ENCODE peak calls at places on chromosome 12, in eight cellular contexts. K is stomach; L is WERI-Rb-1; E is NCI-H2107; B is T-helper 17 cell; M is activated naive CD4-positive, alpha-beta T cell; G is KG1; O is GM12865. C is an unnamed sample.

GRCh38 chr12:97148941-97149559 is 242.0 kb downstream of the NEDD1 start:
- DNase-seq in K (peak), L (peak), E (peak), B (peak), M (no peak), G (peak), O (peak), C (peak)

GRCh38 chr12:52947738-52948423 is 1.0 kb upstream of the KRT18 start:
- DNase-seq in K (no peak), L (no peak), E (no peak), B (no peak), M (no peak), G (no peak), O (no peak), C (no peak)

GRCh38 chr12:103387385-103387784 is 108.4 kb downstream of the C12orf42 start:
- DNase-seq in K (no peak), L (no peak), E (peak), B (no peak), M (no peak), G (no peak), O (no peak), C (no peak)

GRCh38 chr12:116210131-116210530 is 67.4 kb downstream of the MED13L start:
- DNase-seq in K (no peak), L (no peak), E (no peak), B (no peak), M (no peak), G (no peak), O (no peak), C (no peak)

GRCh38 chr12:57887631-57888406 is 41.3 kb upstream of the CTDSP2 start:
- DNase-seq in K (peak), L (peak), E (no peak), B (no peak), M (no peak), G (no peak), O (no peak), C (no peak)

GRCh38 chr12:69613351-69613750 is 2.6 kb upstream of the LRRC10 start:
- DNase-seq in K (no peak), L (no peak), E (no peak), B (no peak), M (no peak), G (no peak), O (no peak), C (no peak)

GRCh38 chr12:52043386-52044212 is 7.6 kb upstream of the NR4A1 start:
- DNase-seq in K (no peak), L (no peak), E (no peak), B (no peak), M (no peak), G (no peak), O (no peak), C (no peak)

GRCh38 chr12:90199008-90199407 is 490.4 kb upstream of the ATP2B1 start:
- DNase-seq in K (no peak), L (no peak), E (no peak), B (no peak), M (no peak), G (no peak), O (no peak), C (no peak)

GRCh38 chr12:48142818-48143674 is 14.3 kb downstream of the ASB8 start:
- DNase-seq in K (no peak), L (no peak), E (no peak), B (no peak), M (no peak), G (no peak), O (no peak), C (no peak)

GRCh38 chr12:7075931-7076330 is 15.4 kb downstream of the C1S start:
- DNase-seq in K (no peak), L (no peak), E (no peak), B (no peak), M (no peak), G (no peak), O (no peak), C (no peak)

GRCh38 chr12:51482808-51483532 is 58.3 kb downstream of the SLC4A8 start:
- DNase-seq in K (no peak), L (no peak), E (no peak), B (no peak), M (peak), G (no peak), O (peak), C (no peak)

GRCh38 chr12:127270193-127270592 is 996.8 kb upstream of the TMEM132C start:
- DNase-seq in K (no peak), L (no peak), E (no peak), B (no peak), M (no peak), G (no peak), O (no peak), C (no peak)

C was measured in tibial nerve.